ENCODE peak calls at places on chromosomes 7 and 10, in four cellular contexts. D is A549, Y is psoas muscle, R is tibial artery. F is an unnamed sample. For H3K9me3, the result is how much of the 10 kb centered on the place peaks cover.

GRCh38 chr7:115683093-115683492 is 347.5 kb downstream of the TFEC start:
- DNase-seq in Y (no peak), D (no peak), R (no peak), F (no peak)

GRCh38 chr10:97656777-97657176 is 16.3 kb downstream of the PI4K2A start:
- DNase-seq in R (no peak), Y (no peak), D (no peak), F (no peak)

GRCh38 chr10:132784582-132785432 is 1.1 kb downstream of the NKX6-2 start:
- DNase-seq in R (no peak), Y (no peak), D (no peak), F (no peak)

GRCh38 chr10:59434463-59435326 is 72.3 kb upstream of the FAM13C start:
- DNase-seq in Y (no peak), R (no peak), D (no peak), F (no peak)

GRCh38 chr7:113636727-113637421 is 281.9 kb downstream of the PPP1R3A start:
- DNase-seq in R (no peak), D (no peak), Y (no peak), F (no peak)

GRCh38 chr7:33937871-33938270 is 32.5 kb downstream of the BMPER start:
- DNase-seq in Y (no peak), R (no peak), D (no peak), F (no peak)

GRCh38 chr7:5143935-5144903 is 45.8 kb upstream of the WIPI2 start:
- DNase-seq in R (no peak), Y (no peak), D (no peak), F (no peak)

GRCh38 chr10:112715581-112715980 is 234.5 kb upstream of the TCF7L2 start:
- DNase-seq in Y (no peak), D (no peak), R (no peak), F (no peak)

GRCh38 chr10:70441161-70441876 is at the start of gene NODAL:
- DNase-seq in Y (no peak), R (no peak), D (no peak), F (no peak)

GRCh38 chr10:80477813-80478212 is 23.7 kb downstream of the TSPAN14 start:
- DNase-seq in Y (no peak), R (no peak), D (peak), F (no peak)

GRCh38 chr7:47349401-47349800 is 232.5 kb downstream of the TNS3 start:
- DNase-seq in D (no peak), Y (no peak), R (no peak), F (no peak)

GRCh38 chr10:110919971-110920881 is 822 bp downstream of the SHOC2 start:
- DNase-seq in D (peak), R (peak), Y (peak), F (peak)

GRCh38 chr10:28135258-28135657 is 136.4 kb upstream of the ODAD2 start:
- DNase-seq in D (no peak), Y (no peak), R (no peak), F (no peak)

GRCh38 chr7:135414850-135415439 is 95.0 kb downstream of the CNOT4 start:
- DNase-seq in R (no peak), Y (no peak), D (peak), F (no peak)

GRCh38 chr10:91410638-91411367 is 659 bp downstream of the HECTD2 start:
- DNase-seq in R (peak), D (no peak), Y (no peak), F (no peak)

GRCh38 chr10:62270020-62270419 is 1.4 kb upstream of the RTKN2 start:
- DNase-seq in Y (no peak), D (no peak), R (no peak), F (no peak)

GRCh38 chr10:7301039-7301768 is 109.6 kb downstream of the SFMBT2 start:
- DNase-seq in D (peak), R (no peak), Y (no peak), F (no peak)

GRCh38 chr7:151381333-151382078 is 28.3 kb downstream of the WDR86 start:
- DNase-seq in D (no peak), R (no peak), Y (no peak), F (peak)

GRCh38 chr7:572668-573495 is 53.2 kb upstream of the PDGFA start:
- DNase-seq in R (no peak), Y (no peak), D (no peak), F (no peak)

GRCh38 chr10:1117651-1118050 is 61.5 kb downstream of the WDR37 start:
- DNase-seq in R (no peak), Y (no peak), D (no peak), F (no peak)

GRCh38 chr7:106418526-106418925 is 133.7 kb upstream of the NAMPT start:
- DNase-seq in D (no peak), Y (no peak), R (no peak), F (no peak)

GRCh38 chr10:88318803-88319202 is 264.3 kb downstream of the RNLS start:
- DNase-seq in D (peak), Y (no peak), R (no peak), F (no peak)

GRCh38 chr7:104923010-104923421 is 91.0 kb upstream of the KMT2E start:
- DNase-seq in R (peak), Y (peak), D (peak), F (peak)

GRCh38 chr7:106262268-106262881 is 22.4 kb downstream of the NAMPT start:
- DNase-seq in R (no peak), Y (no peak), D (no peak), F (no peak)

GRCh38 chr10:96456296-96456840 is 57.4 kb downstream of the TLL2 start:
- DNase-seq in R (no peak), D (no peak), Y (no peak), F (no peak)

GRCh38 chr7:45686441-45687184 is 112.4 kb downstream of the ADCY1 start:
- DNase-seq in D (no peak), R (no peak), Y (peak), F (no peak)

GRCh38 chr7:146478975-146479492 is 362.4 kb downstream of the CNTNAP2 start:
- DNase-seq in R (no peak), Y (no peak), D (no peak), F (no peak)

GRCh38 chr10:6813876-6814275 is 233.8 kb upstream of the PRKCQ start:
- DNase-seq in D (no peak), R (no peak), Y (no peak), F (no peak)

GRCh38 chr7:134419875-134420274 is 39.0 kb downstream of the AKR1B1 start:
- DNase-seq in D (no peak), R (no peak), Y (no peak), F (no peak)

GRCh38 chr7:34165927-34166550 is 260.7 kb downstream of the BMPER start:
- DNase-seq in R (no peak), D (peak), Y (no peak), F (no peak)

GRCh38 chr10:6402349-6402709 is 177.7 kb downstream of the PRKCQ start:
- DNase-seq in Y (no peak), D (peak), R (no peak), F (no peak)

GRCh38 chr7:45202618-45203017 is 45.0 kb downstream of the RAMP3 start:
- DNase-seq in R (no peak), D (no peak), Y (peak), F (no peak)

GRCh38 chr10:16520900-16521299 is 779 bp downstream of the C1QL3 start:
- DNase-seq in D (no peak), Y (peak), R (no peak), F (no peak)

GRCh38 chr7:36784991-36785940 is 61.0 kb upstream of the AOAH start:
- DNase-seq in Y (peak), R (peak), D (no peak), F (no peak)

GRCh38 chr7:55509322-55509721 is 63.0 kb downstream of the VOPP1 start:
- DNase-seq in D (no peak), R (peak), Y (no peak), F (no peak)
- TF ChIP-seq CTCF in D (no peak), R (no peak), Y (no peak), F (no peak)

GRCh38 chr7:27205325-27206280 is 5.7 kb upstream of the HOXA13 start:
- DNase-seq in D (no peak), R (no peak), Y (no peak), F (no peak)
- H3K4me3 ChIP-seq in D (no peak), R (peak), Y (peak), F (peak)

GRCh38 chr7:158028290-158028941 is 559.2 kb downstream of the PTPRN2 start:
- DNase-seq in D (no peak), R (no peak), Y (no peak), F (no peak)
- H3K9me3 ChIP-seq in D (under half), R (under half), Y (under half), F (under half)

GRCh38 chr7:90459888-90460287 is 9.6 kb upstream of the PTTG1IP2 start:
- DNase-seq in R (no peak), Y (no peak), D (peak), F (no peak)
- TF ChIP-seq CTCF in R (no peak), Y (no peak), D (no peak), F (no peak)

GRCh38 chr7:15515201-15515777 is 46.5 kb downstream of the AGMO start:
- DNase-seq in D (no peak), R (no peak), Y (no peak), F (no peak)
- H3K4me3 ChIP-seq in D (no peak), R (no peak), Y (no peak), F (no peak)

GRCh38 chr7:56491636-56492425 is 375.6 kb upstream of the NUPR2 start:
- DNase-seq in D (no peak), Y (no peak), R (no peak), F (no peak)
- H3K9me3 ChIP-seq in D (under half), Y (under half), R (under half), F (under half)

F was measured in ovary.